ENCODE peak calls at places on chromosomes 13 and 19, in four cellular contexts. U, B, Y and X are unnamed samples. For H3K27me3, the result is how much of the 10 kb centered on the place peaks cover.

GRCh38 chr13:73898899-73899298 is 235.3 kb downstream of the KLF12 start:
- DNase-seq in U (no peak), B (no peak), Y (no peak), X (no peak)

GRCh38 chr13:45522571-45522970 is 57.8 kb downstream of the COG3 start:
- DNase-seq in U (no peak), B (no peak), Y (no peak), X (no peak)

GRCh38 chr19:58181902-58182576 is 822 bp upstream of the ZNF274 start:
- DNase-seq in U (no peak), B (peak), Y (no peak), X (no peak)

GRCh38 chr19:6452223-6452614 is 7.4 kb downstream of the SLC25A23 start:
- DNase-seq in U (no peak), B (no peak), Y (no peak), X (no peak)

GRCh38 chr13:98370806-98371553 is 193.9 kb upstream of the RNF113B start:
- DNase-seq in U (peak), B (no peak), Y (no peak), X (no peak)

GRCh38 chr13:105513448-105513847 is 1022.0 kb downstream of the EFNB2 start:
- DNase-seq in U (no peak), B (no peak), Y (no peak), X (no peak)

GRCh38 chr19:8640402-8641004 is 10.1 kb downstream of the NFILZ start:
- DNase-seq in U (no peak), B (peak), Y (peak), X (no peak)

GRCh38 chr13:73665279-73665678 is 468.9 kb downstream of the KLF12 start:
- DNase-seq in U (no peak), B (no peak), Y (no peak), X (no peak)

GRCh38 chr19:4676955-4677731 is 7.0 kb upstream of the MYDGF start:
- DNase-seq in U (no peak), B (peak), Y (no peak), X (peak)

DNA sequence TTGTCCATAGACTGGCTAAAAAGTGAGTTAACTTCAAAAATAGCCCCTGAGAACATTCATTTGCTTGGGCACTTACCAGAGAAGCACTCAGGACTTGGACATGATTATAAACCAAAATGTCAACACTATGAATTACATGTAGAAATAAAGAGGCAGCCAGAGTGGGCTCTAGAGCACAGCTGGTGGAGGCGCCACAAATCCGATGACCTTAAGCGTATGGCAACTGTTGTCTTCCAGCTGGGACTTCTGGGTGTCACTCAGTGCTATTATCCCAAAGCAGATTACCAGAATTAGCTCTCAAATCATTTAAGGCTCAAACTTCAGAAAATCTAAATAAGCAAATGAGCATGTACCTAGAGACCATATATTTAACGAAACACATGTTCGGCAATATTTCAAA is 1255.5 kb upstream of the SLC10A2 start:
- DNase-seq in U (no peak), B (no peak), Y (no peak), X (no peak)
- H3K4me3 ChIP-seq in U (no peak), B (no peak), Y (no peak), X (no peak)

GRCh38 chr19:46076951-46077814 is 36.4 kb upstream of the IGFL4 start:
- DNase-seq in U (peak), B (peak), Y (no peak), X (peak)
- H3K27me3 ChIP-seq in U (under half), B (under half), Y (under half), X (under half)

GRCh38 chr13:85655040-85655439 is 144.2 kb downstream of the SLITRK6 start:
- DNase-seq in U (no peak), B (no peak), Y (no peak), X (no peak)
- H3K4me3 ChIP-seq in U (no peak), B (no peak), Y (no peak), X (no peak)

GRCh38 chr13:44064376-44064775 is 184.7 kb downstream of the LACC1 start:
- DNase-seq in U (no peak), B (no peak), Y (no peak), X (no peak)

GRCh38 chr13:44068169-44068568 is 188.5 kb downstream of the LACC1 start:
- DNase-seq in U (no peak), B (no peak), Y (no peak), X (no peak)

GRCh38 chr13:44063467-44063866 is 183.8 kb downstream of the LACC1 start:
- DNase-seq in U (no peak), B (no peak), Y (no peak), X (no peak)

GRCh38 chr13:44061876-44062275 is 182.2 kb downstream of the LACC1 start:
- DNase-seq in U (no peak), B (no peak), Y (no peak), X (no peak)

DNA sequence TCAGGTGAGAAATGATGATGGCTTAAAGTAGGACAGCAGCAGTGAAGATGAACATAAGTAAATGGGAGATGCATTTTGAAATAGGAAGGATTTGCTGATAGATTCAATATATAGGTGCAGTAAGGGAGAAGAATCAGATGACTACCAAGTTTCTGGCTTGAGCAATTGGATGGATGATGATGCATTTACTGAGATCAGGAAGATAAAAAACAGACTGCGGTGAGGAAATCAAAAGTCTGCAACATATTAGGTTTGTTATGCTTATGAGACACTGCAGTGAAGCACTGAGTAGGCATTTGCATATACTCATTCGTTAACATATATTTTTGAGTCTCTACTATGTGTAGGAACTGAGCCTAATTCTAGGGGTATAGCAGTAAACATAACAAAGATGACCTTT is 184.2 kb downstream of the LACC1 start:
- DNase-seq in U (no peak), B (no peak), Y (no peak), X (no peak)
- H3K27me3 ChIP-seq in U (under half), B (under half), Y (under half), X (under half)

GRCh38 chr13:51910508-51910907 is 48.7 kb downstream of the CCDC70 start:
- DNase-seq in U (no peak), B (no peak), Y (no peak), X (no peak)

GRCh38 chr13:51913421-51914136 is 51.8 kb downstream of the CCDC70 start:
- DNase-seq in U (no peak), B (no peak), Y (peak), X (no peak)

GRCh38 chr13:51914137-51914493 is 52.3 kb downstream of the CCDC70 start:
- DNase-seq in U (no peak), B (no peak), Y (peak), X (no peak)

GRCh38 chr13:51912511-51913225 is 50.9 kb downstream of the CCDC70 start:
- DNase-seq in U (no peak), B (no peak), Y (peak), X (no peak)

GRCh38 chr13:51912091-51912490 is 50.3 kb downstream of the CCDC70 start:
- DNase-seq in U (no peak), B (peak), Y (no peak), X (peak)
- H3K4me3 ChIP-seq in U (no peak), B (no peak), Y (no peak), X (no peak)

DNA sequence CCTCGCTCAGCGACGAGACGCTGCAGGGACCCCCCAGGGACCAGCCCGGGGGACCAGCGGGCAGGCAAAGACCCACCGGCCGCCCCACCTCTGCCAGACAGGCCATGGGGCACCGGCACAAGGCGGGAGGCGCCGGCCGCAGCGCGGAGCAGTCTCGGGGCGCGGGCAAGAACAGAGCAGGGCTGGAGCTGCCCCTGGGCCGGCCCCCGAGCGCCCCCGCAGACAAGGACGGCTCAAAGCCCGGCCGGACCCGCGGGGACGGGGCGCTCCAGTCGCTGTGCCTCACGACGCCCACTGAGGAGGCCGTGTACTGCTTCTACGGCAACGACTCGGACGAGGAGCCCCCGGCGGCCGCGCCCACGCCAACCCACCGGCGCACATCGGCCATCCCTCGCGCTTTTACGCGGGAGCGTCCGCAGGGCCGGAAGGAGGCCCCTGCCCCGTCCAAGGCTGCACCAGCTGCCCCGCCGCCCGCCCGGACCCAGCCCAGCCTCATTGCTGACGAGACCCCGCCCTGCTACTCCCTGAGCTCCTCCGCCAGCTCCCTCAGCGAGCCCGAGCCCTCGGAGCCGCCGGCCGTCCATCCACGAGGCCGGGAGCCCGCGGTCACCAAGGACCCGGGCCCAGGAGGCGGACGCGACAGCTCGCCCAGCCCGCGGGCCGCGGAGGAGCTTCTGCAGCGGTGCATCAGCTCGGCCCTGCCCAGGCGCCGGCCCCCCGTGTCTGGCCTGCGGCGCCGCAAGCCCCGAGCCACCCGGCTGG is 11.3 kb downstream of the C19orf25 start:
- DNase-seq in U (peak), B (no peak), Y (no peak), X (no peak)
- H3K27me3 ChIP-seq in U (under half), B (under half), Y (half or more), X (under half)